ENCODE peak calls at places on chromosomes 4 and X, in four cellular contexts. Q, U, K and L are unnamed samples.

GRCh38 chr4:145956288-145956890 is 17.8 kb upstream of the ZNF827 start:
- DNase-seq in K (peak; percentile 41), Q (no peak), U (peak; percentile 73), L (no peak)

GRCh38 chr4:144572660-144573059 is 73.3 kb upstream of the HHIP start:
- DNase-seq in U (no peak), Q (no peak), K (no peak), L (no peak)

GRCh38 chr4:42927946-42928345 is 35.4 kb downstream of the GRXCR1 start:
- DNase-seq in U (no peak), K (no peak), Q (no peak), L (no peak)

GRCh38 chr4:153383131-153383530 is 38.6 kb downstream of the MND1 start:
- DNase-seq in U (no peak), Q (no peak), K (no peak), L (no peak)

GRCh38 chrX:12955882-12956703 is 18.8 kb upstream of the TMSB4X start:
- DNase-seq in K (no peak), Q (no peak), U (peak; percentile 88), L (peak; percentile 77)

GRCh38 chr4:145125396-145125795 is 27.3 kb downstream of the ABCE1 start:
- DNase-seq in U (no peak), K (no peak), Q (no peak), L (no peak)

GRCh38 chrX:145813081-145813480 is 4.5 kb upstream of the SLITRK2 start:
- DNase-seq in K (no peak), Q (no peak), U (no peak), L (no peak)

GRCh38 chr4:62288803-62289541 is 1088.8 kb downstream of the ADGRL3 start:
- DNase-seq in Q (no peak), K (no peak), U (no peak), L (no peak)

GRCh38 chrX:20594985-20595384 is 328.3 kb upstream of the RPS6KA3 start:
- DNase-seq in K (no peak), Q (no peak), U (no peak), L (no peak)

GRCh38 chr4:83917572-83917971 is 381.7 kb downstream of the GPAT3 start:
- DNase-seq in K (no peak), Q (no peak), U (peak; percentile 4), L (no peak)

GRCh38 chr4:636628-636950 is 11.2 kb downstream of the PDE6B start:
- DNase-seq in U (no peak), Q (no peak), K (no peak), L (no peak)

GRCh38 chr4:188042191-188042590 is 46.6 kb downstream of the ZFP42 start:
- DNase-seq in K (no peak), U (no peak), Q (no peak), L (no peak)

GRCh38 chr4:85147481-85148076 is 181.1 kb upstream of the WDFY3 start:
- DNase-seq in Q (peak; percentile 6), U (peak; percentile 61), K (peak; percentile 57), L (no peak)

GRCh38 chr4:56630876-56631666 is 50.0 kb downstream of the HOPX start:
- DNase-seq in K (no peak), U (no peak), Q (no peak), L (no peak)

GRCh38 chr4:123037809-123038208 is 115.4 kb upstream of the NUDT6 start:
- DNase-seq in K (no peak), U (no peak), Q (no peak), L (no peak)

GRCh38 chrX:123450217-123450616 is 266.1 kb downstream of the GRIA3 start:
- DNase-seq in Q (no peak), K (no peak), U (peak; percentile 4), L (no peak)

GRCh38 chrX:71367396-71367795 is 1.2 kb downstream of the TAF1 start:
- DNase-seq in K (no peak), Q (no peak), U (no peak), L (no peak)

GRCh38 chr4:149785686-149786431 is 29.8 kb downstream of the IQCM start:
- DNase-seq in K (no peak), Q (no peak), U (no peak), L (no peak)

DNA sequence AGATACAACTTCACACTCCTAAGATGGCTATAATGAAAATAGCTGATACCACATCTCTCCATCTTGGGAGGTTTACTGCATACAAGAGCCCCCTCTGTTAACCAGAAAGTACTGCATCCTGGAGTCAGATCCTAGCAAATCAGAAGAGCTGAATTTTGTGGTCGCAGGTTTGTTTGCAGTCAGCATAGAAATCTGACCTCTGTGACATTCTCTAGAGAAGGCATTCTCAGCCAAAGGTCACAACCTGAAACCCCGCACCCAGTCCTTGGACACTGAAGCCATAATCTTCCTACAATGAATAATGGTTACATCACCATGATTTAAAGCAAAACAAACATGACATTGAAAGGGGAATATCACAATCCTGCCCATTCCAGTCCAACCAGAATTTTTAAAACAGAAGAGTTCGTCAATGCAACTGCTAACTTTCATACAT is 17.7 kb downstream of the HS6ST2 start:
- DNase-seq in U (no peak), Q (no peak), K (no peak), L (no peak)
- TF ChIP-seq CTCF in U (no peak), Q (no peak), K (no peak), L (no peak)

DNA sequence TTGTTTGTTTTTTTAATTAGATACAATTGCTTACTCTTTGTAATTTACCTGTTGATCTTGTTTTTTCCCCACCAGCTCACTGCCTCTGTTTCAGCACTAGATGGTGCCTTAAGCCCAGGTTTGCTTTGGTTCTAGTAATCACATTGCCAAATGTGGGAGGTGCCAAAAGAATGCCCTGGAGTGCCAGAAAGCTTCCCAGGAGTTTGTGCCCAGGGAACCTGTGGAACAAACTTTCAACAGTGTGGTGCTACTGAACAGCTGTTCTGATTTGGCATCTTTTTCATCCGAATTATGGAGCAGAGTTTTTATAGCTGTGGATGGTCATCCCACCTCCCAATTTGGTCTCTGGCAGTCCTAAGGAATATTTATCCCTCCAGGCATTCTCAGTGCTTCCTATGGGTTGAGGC is 1000.7 kb downstream of the STIM2 start:
- DNase-seq in Q (no peak), U (peak; percentile 3), K (peak; percentile 13), L (no peak)
- TF ChIP-seq CTCF in Q (peak; percentile 58), U (peak; percentile 65), K (no peak), L (no peak)

GRCh38 chrX:119272882-119273806 is 37.1 kb downstream of the PGRMC1 start:
- DNase-seq in Q (no peak), U (no peak), K (peak; percentile 15), L (no peak)
- TF ChIP-seq CTCF in Q (peak; percentile 25), U (no peak), K (no peak), L (no peak)

GRCh38 chr4:15142201-15142600 is 139.9 kb downstream of the CPEB2 start:
- DNase-seq in U (no peak), K (no peak), Q (no peak), L (no peak)

GRCh38 chr4:15144967-15145295 is 142.7 kb downstream of the CPEB2 start:
- DNase-seq in U (no peak), K (no peak), Q (no peak), L (no peak)

GRCh38 chr4:15145709-15146108 is 143.4 kb downstream of the CPEB2 start:
- DNase-seq in K (no peak), Q (no peak), U (no peak), L (no peak)

GRCh38 chr4:15143551-15143950 is 141.3 kb downstream of the CPEB2 start:
- DNase-seq in K (no peak), U (no peak), Q (no peak), L (no peak)

GRCh38 chr4:15144249-15144966 is 142.1 kb downstream of the CPEB2 start:
- DNase-seq in U (no peak), K (no peak), Q (no peak), L (no peak)
- TF ChIP-seq CTCF in U (no peak), K (no peak), Q (no peak), L (no peak)

GRCh38 chrX:16658284-16658683 is 8.3 kb downstream of the S100G start:
- DNase-seq in Q (no peak), K (no peak), U (no peak), L (no peak)
- TF ChIP-seq CTCF in Q (peak; percentile 21), K (no peak), U (no peak), L (no peak)